ENCODE peak calls at places on chromosome 1, in four cellular contexts. M is K562, B is HL-60, V is GM12878. C is an unnamed sample.

GRCh38 chr1:14969006-14969405 is 184.5 kb upstream of the TMEM51 start:
- DNase-seq in M (no peak), B (no peak), V (no peak), C (no peak)

GRCh38 chr1:9201421-9202239 is 32.9 kb upstream of the H6PD start:
- DNase-seq in M (no peak), B (peak), V (no peak), C (no peak)

GRCh38 chr1:108199781-108200626 is at the start of gene SLC25A24:
- DNase-seq in M (peak), B (peak), V (no peak), C (peak)

GRCh38 chr1:185291647-185292046 is 25.4 kb downstream of the IVNS1ABP start:
- DNase-seq in M (peak), B (peak), V (no peak), C (no peak)

GRCh38 chr1:226649780-226650179 is 89.3 kb downstream of the ITPKB start:
- DNase-seq in M (peak), B (no peak), V (no peak), C (no peak)

GRCh38 chr1:151713044-151713443 is 3.6 kb downstream of the CELF3 start:
- DNase-seq in M (no peak), B (no peak), V (no peak), C (no peak)

GRCh38 chr1:188719735-188720134 is 1757.9 kb downstream of the BRINP3 start:
- DNase-seq in M (no peak), B (no peak), V (no peak), C (no peak)

GRCh38 chr1:56424744-56425493 is 154.4 kb downstream of the PLPP3 start:
- DNase-seq in M (peak), B (peak), V (no peak), C (no peak)

GRCh38 chr1:173870252-173871075 is 2.3 kb downstream of the ZBTB37 start:
- DNase-seq in M (peak), B (peak), V (peak), C (peak)

GRCh38 chr1:235866207-235866912 is at the start of gene LYST:
- DNase-seq in M (peak), B (peak), V (no peak), C (no peak)

GRCh38 chr1:228976316-228976715 is 241.0 kb downstream of the RHOU start:
- DNase-seq in M (no peak), B (no peak), V (no peak), C (no peak)

GRCh38 chr1:228650141-228650540 is 85.1 kb upstream of the RHOU start:
- DNase-seq in M (peak), B (no peak), V (no peak), C (no peak)

GRCh38 chr1:85200870-85201339 is at the start of gene SYDE2:
- DNase-seq in M (peak), B (peak), V (no peak), C (peak)

GRCh38 chr1:14599173-14599754 is 779 bp downstream of the KAZN start:
- DNase-seq in M (no peak), B (no peak), V (no peak), C (peak)

GRCh38 chr1:212862111-212862690 is 4.1 kb downstream of the FLVCR1 start:
- DNase-seq in M (no peak), B (peak), V (no peak), C (no peak)
- TF ChIP-seq SPI1 in M (no peak), B (peak), V (no peak), C (no peak)

GRCh38 chr1:24545673-24546072 is 10.2 kb upstream of the NCMAP start:
- DNase-seq in M (no peak), B (no peak), V (no peak), C (no peak)

GRCh38 chr1:24541711-24542346 is 14.1 kb upstream of the NCMAP start:
- DNase-seq in M (peak), B (no peak), V (no peak), C (no peak)

GRCh38 chr1:24544239-24544638 is 11.6 kb upstream of the NCMAP start:
- DNase-seq in M (no peak), B (no peak), V (no peak), C (no peak)

GRCh38 chr1:24540051-24540905 is 15.6 kb upstream of the NCMAP start:
- DNase-seq in M (no peak), B (no peak), V (no peak), C (no peak)

DNA sequence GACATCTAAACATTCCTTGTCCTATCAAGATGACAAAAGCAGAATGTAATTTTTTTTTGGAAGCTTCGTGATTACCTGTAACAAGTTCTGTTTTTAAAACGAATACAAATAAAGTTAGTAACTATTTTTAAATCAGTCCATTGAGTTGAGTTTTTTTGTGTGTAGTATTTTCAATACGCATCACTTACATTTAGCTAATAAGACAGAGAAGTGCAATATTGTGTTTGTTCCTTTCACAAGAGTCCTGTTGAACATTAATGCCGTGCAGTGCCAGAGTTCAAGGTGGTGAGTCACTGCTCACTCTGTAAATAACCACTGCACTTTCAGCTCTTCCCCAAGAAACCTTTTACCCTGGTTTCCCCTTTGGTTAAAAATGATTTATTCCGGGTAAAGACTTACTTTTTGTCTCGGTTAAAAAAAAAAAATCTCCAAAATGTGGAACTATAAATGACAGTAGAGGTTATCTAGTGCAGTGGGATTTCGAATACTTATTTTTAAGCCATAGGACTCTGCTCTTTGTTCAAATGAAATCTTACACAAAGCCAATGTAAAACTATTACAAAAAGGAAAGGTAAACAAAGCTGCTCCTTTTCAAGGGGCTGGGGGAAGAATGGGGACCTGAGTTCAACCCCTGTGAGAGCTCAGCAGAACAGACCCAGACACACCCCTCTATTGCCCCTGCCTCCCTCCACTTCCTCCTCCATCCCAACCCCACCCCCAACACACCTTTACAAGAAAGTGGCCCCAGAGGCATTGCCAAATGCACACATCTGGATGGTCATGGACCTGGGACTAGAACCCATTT is 14.8 kb upstream of the NCMAP start:
- DNase-seq in M (peak), B (no peak), V (no peak), C (no peak)
- TF ChIP-seq POLR2AphosphoS5 in M (no peak), B (no peak), V (no peak), C (no peak)

DNA sequence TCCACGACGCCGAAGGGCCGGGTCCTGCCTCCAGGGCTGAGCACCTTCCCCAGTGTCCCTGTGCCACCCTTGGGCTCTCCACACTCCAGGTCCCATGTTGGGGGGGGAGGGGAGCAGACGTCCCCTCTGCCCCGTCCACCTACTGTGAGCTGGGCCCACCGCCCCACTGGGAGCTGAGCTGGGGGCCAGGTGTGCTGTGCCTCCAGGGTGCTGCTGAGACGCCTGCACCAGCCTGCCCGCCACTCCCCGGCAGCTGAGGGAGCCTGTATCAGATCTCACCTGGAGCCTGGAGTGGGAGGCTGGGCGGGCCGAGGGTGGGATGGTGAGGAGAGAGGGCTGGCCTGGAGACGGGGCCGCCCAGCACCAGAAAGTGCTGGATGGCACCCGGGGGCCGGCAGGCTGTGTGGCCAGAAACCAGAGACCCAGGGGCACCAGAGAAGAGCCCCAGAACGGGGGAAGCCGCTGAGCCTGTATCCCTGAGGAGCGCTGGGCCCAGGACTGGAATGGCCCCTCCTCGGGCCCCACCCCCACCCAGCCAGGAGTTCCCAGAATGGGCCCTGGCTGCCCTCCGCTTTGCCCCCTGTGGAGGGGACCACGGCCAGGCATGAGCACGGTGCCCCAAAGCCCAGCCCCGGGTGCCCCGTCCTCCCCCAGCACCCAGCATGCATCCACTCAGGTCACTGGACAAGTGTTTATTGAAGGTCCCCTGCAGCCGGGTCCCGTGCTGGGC is 3.4 kb downstream of the TNFRSF18 start:
- DNase-seq in M (no peak), B (no peak), V (no peak), C (no peak)
- TF ChIP-seq SPI1 in M (no peak), B (no peak), V (no peak), C (no peak)

GRCh38 chr1:28509705-28510349 is 4.0 kb downstream of the RCC1 start:
- DNase-seq in M (peak), B (peak), V (no peak), C (no peak)

GRCh38 chr1:28506907-28507246 is 1.0 kb downstream of the RCC1 start:
- DNase-seq in M (no peak), B (no peak), V (no peak), C (no peak)

GRCh38 chr1:28507646-28508434 is 2.0 kb downstream of the RCC1 start:
- DNase-seq in M (peak), B (no peak), V (no peak), C (no peak)

GRCh38 chr1:28507247-28507645 is 1.4 kb downstream of the RCC1 start:
- DNase-seq in M (peak), B (peak), V (no peak), C (no peak)

DNA sequence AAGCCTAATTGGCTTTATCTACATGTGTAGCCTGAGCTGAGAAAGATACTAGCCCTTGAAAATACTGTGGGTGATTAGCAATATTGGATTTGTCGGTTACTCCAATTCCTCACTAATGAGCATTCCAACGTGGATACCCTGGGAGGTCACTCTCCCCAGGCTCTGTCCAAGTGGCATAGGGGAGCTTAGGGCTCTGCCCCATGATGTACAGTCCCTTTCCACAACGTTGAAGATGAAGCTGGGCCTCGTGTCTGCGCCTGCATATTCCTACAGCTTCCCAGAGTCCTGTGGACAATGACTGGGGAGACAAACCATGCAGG is 2.6 kb downstream of the RCC1 start:
- DNase-seq in M (peak), B (no peak), V (no peak), C (no peak)
- TF ChIP-seq POLR2AphosphoS5 in M (peak), B (peak), V (peak), C (peak)

DNA sequence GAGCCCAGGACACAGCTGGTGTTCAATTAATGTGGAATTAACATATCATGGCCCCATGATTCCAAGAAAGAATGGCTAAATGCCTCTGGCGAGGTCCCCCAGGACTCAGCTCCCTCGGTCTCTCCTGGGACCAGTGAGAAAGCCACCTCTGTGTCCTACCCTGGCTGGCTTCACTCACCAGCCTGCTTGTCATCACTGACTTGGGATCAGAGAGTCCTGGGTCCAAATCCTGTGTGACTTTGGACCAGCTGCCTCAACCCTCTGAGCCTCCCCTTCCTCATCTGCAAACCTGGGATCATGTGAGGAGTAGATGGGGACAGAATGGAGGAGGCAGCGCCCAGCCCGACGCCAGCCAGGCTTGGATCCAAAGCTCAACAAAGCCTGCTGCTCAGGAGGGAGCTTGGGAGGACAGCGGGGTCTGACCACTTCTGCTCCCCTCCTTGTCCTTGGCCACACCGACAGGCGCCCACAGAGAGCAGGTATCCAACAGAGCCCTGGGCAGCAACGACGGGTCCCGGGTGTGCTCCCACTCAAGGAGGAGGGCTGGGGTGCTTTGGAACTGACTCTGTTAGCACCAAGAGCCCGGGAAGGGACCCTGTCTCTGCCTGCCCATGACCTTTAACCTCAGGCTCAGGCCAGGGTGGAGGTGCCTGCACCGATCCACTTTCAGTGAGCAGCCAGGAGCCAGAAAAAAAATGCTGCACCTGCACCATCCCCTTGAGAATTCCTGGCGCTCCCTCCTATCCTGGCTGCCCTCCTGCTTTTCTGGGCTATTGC is 3.2 kb downstream of the SH2D5 start:
- DNase-seq in M (no peak), B (no peak), V (no peak), C (no peak)
- TF ChIP-seq SPI1 in M (no peak), B (no peak), V (no peak), C (no peak)

DNA sequence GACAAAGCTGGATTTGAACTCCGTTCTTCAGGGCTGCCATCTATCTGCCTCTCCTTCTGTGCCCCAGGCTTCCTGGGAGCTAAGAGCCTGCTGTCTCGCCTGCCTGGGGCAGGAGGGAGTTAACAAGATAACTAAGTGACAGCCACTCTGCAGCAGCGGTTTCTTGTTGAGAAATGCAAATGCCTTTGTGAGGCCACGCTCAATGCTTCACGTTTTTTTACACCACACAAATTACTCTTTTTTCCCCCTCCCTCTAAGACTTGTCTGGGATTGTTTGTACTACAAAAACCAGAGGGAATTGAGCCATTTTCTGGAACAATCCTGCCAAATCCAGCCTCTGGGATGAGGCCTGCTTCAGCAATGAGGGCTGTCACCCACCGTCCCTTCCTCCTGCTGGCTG is 119.5 kb downstream of the ACTL8 start:
- DNase-seq in M (no peak), B (no peak), V (no peak), C (no peak)
- TF ChIP-seq POLR2AphosphoS5 in M (no peak), B (no peak), V (no peak), C (no peak)

DNA sequence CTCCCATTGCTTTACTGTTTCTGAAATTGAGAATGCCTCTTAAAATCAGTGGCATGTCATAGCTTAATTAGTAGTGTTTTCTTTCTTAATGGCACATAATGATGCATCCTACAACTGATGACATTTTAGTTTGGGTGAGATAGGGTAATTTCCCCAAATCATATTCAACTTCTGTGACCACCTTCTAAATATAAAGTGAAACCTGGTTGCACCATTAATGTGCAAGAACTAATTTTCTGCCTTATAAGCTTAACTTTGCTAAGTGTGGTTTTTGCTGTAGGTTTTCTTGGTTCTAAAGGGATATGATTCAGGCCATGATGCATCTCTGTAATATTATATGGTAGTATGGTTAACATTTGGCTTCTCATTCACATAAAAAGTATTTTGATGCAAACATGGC is 8.9 kb downstream of the POGK start:
- DNase-seq in M (no peak), B (no peak), V (no peak), C (no peak)
- TF ChIP-seq SPI1 in M (no peak), B (no peak), V (no peak), C (no peak)

DNA sequence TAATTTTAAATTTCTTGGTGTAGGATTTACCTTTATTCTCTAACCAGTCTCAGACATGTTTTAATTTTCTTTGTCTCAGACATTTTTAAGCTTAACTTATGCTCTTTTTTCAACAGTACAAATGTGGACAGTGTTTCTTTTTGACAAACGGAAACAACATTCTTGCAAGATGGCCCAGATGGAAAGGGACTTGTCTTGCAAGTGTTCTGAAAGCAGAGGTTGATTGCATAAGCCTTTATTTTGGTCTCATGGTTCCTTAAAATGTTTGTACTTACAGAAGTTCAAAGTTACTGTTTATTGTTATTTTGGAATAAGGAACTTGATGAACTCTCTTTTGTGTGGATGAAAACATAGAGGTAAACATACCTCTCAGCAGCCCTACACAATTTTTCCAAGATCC is 22.9 kb downstream of the SMAP2 start:
- DNase-seq in M (no peak), B (peak), V (no peak), C (no peak)
- TF ChIP-seq POLR2AphosphoS5 in M (no peak), B (peak), V (no peak), C (no peak)

C was measured in GM12891.